ENCODE peak calls at places on chromosomes 3 and 15, in four cellular contexts. One of them, this sample, is unnamed.

GRCh38 chr15:35088329-35088728 is 3.2 kb upstream of the NANOGP8 start:
- DNase-seq in H9: no peak
- DNase-seq in NCI-H1694: no peak
- DNase-seq in CD4-positive, alpha-beta memory T cell: no peak
- DNase-seq in this sample: no peak

GRCh38 chr3:38297537-38297936 is 15.4 kb downstream of the SLC22A14 start:
- DNase-seq in H9: no peak
- DNase-seq in NCI-H1694: no peak
- DNase-seq in CD4-positive, alpha-beta memory T cell: no peak
- DNase-seq in this sample: no peak

GRCh38 chr3:149352556-149352955 is 19.1 kb upstream of the TM4SF18 start:
- DNase-seq in H9: peak
- DNase-seq in NCI-H1694: no peak
- DNase-seq in CD4-positive, alpha-beta memory T cell: peak
- DNase-seq in this sample: peak

GRCh38 chr15:74314897-74315438 is 52.5 kb downstream of the CYP11A1 start:
- DNase-seq in H9: no peak
- DNase-seq in CD4-positive, alpha-beta memory T cell: no peak
- DNase-seq in NCI-H1694: no peak
- DNase-seq in this sample: no peak

GRCh38 chr3:185318136-185318535 is 44.8 kb upstream of the MAP3K13 start:
- DNase-seq in NCI-H1694: no peak
- DNase-seq in CD4-positive, alpha-beta memory T cell: no peak
- DNase-seq in H9: no peak
- DNase-seq in this sample: no peak

GRCh38 chr15:101127503-101128076 is 124.3 kb downstream of the CHSY1 start:
- DNase-seq in NCI-H1694: no peak
- DNase-seq in H9: no peak
- DNase-seq in CD4-positive, alpha-beta memory T cell: peak
- DNase-seq in this sample: peak

GRCh38 chr3:188948658-188949400 is 222.9 kb upstream of the TPRG1 start:
- DNase-seq in NCI-H1694: no peak
- DNase-seq in CD4-positive, alpha-beta memory T cell: no peak
- DNase-seq in H9: no peak
- DNase-seq in this sample: peak

GRCh38 chr3:127497166-127497565 is 93.4 kb downstream of the TPRA1 start:
- DNase-seq in CD4-positive, alpha-beta memory T cell: no peak
- DNase-seq in NCI-H1694: no peak
- DNase-seq in H9: no peak
- DNase-seq in this sample: no peak

GRCh38 chr3:157086053-157086761 is 73.7 kb downstream of the CCNL1 start:
- DNase-seq in H9: no peak
- DNase-seq in CD4-positive, alpha-beta memory T cell: no peak
- DNase-seq in NCI-H1694: no peak
- DNase-seq in this sample: no peak

GRCh38 chr15:89731275-89731674 is 19.8 kb downstream of the MESP1 start:
- DNase-seq in H9: no peak
- DNase-seq in CD4-positive, alpha-beta memory T cell: no peak
- DNase-seq in NCI-H1694: no peak
- DNase-seq in this sample: no peak

GRCh38 chr3:9497821-9498565 is 55.6 kb downstream of the LHFPL4 start:
- DNase-seq in CD4-positive, alpha-beta memory T cell: no peak
- DNase-seq in H9: no peak
- DNase-seq in NCI-H1694: no peak
- DNase-seq in this sample: peak

GRCh38 chr15:94417464-94418293 is 186.3 kb downstream of the MCTP2 start:
- DNase-seq in CD4-positive, alpha-beta memory T cell: no peak
- DNase-seq in NCI-H1694: no peak
- DNase-seq in H9: no peak
- DNase-seq in this sample: no peak

This sample was measured in foreskin fibroblast.